ENCODE peak calls at places on chromosome 22, in five cellular contexts. One of them, this sample, is unnamed.

GRCh38 chr22:44686873-44687600 is 15.0 kb upstream of the PRR5 start:
- DNase-seq in AG09309: no peak
- DNase-seq in heart right ventricle: no peak
- DNase-seq in AG04449: no peak
- DNase-seq in heart left ventricle: no peak
- DNase-seq in this sample: no peak

GRCh38 chr22:42928969-42929837 is 72.1 kb upstream of the ARFGAP3 start:
- DNase-seq in AG09309: no peak
- DNase-seq in heart right ventricle: no peak
- DNase-seq in AG04449: no peak
- DNase-seq in heart left ventricle: no peak
- DNase-seq in this sample: peak

GRCh38 chr22:43346521-43346929 is 3.4 kb upstream of the SCUBE1 start:
- DNase-seq in AG09309: no peak
- DNase-seq in heart right ventricle: peak
- DNase-seq in AG04449: no peak
- DNase-seq in heart left ventricle: peak
- DNase-seq in this sample: no peak

GRCh38 chr22:43477966-43478365 is 66.2 kb downstream of the MPPED1 start:
- DNase-seq in AG09309: no peak
- DNase-seq in heart right ventricle: no peak
- DNase-seq in AG04449: no peak
- DNase-seq in heart left ventricle: no peak
- DNase-seq in this sample: no peak

GRCh38 chr22:39110631-39111561 is 13.9 kb downstream of the APOBEC3H start:
- DNase-seq in AG09309: no peak
- DNase-seq in heart right ventricle: no peak
- DNase-seq in AG04449: no peak
- DNase-seq in heart left ventricle: no peak
- DNase-seq in this sample: no peak

GRCh38 chr22:40525250-40525884 is 111.2 kb downstream of the MRTFA start:
- DNase-seq in AG09309: no peak
- DNase-seq in heart right ventricle: peak
- DNase-seq in AG04449: no peak
- DNase-seq in heart left ventricle: peak
- DNase-seq in this sample: no peak

GRCh38 chr22:39170825-39171622 is 18.5 kb upstream of the CBX7 start:
- DNase-seq in AG09309: no peak
- DNase-seq in heart right ventricle: peak
- DNase-seq in AG04449: no peak
- DNase-seq in heart left ventricle: peak
- DNase-seq in this sample: peak

GRCh38 chr22:39654527-39654926 is 84.0 kb downstream of the CACNA1I start:
- DNase-seq in AG09309: no peak
- DNase-seq in heart right ventricle: no peak
- DNase-seq in AG04449: no peak
- DNase-seq in heart left ventricle: no peak
- DNase-seq in this sample: no peak

GRCh38 chr22:42615092-42615859 is 593 bp upstream of the POLDIP3 start:
- DNase-seq in AG09309: peak
- DNase-seq in heart right ventricle: peak
- DNase-seq in AG04449: peak
- DNase-seq in heart left ventricle: peak
- DNase-seq in this sample: peak

GRCh38 chr22:32042924-32043323 is at the start of gene SLC5A1:
- DNase-seq in AG09309: no peak
- DNase-seq in heart right ventricle: no peak
- DNase-seq in AG04449: no peak
- DNase-seq in heart left ventricle: no peak
- DNase-seq in this sample: peak

GRCh38 chr22:26291940-26292666 is 122.8 kb downstream of the SEZ6L start:
- DNase-seq in AG09309: no peak
- DNase-seq in heart right ventricle: no peak
- DNase-seq in AG04449: no peak
- DNase-seq in heart left ventricle: no peak
- DNase-seq in this sample: no peak

DNA sequence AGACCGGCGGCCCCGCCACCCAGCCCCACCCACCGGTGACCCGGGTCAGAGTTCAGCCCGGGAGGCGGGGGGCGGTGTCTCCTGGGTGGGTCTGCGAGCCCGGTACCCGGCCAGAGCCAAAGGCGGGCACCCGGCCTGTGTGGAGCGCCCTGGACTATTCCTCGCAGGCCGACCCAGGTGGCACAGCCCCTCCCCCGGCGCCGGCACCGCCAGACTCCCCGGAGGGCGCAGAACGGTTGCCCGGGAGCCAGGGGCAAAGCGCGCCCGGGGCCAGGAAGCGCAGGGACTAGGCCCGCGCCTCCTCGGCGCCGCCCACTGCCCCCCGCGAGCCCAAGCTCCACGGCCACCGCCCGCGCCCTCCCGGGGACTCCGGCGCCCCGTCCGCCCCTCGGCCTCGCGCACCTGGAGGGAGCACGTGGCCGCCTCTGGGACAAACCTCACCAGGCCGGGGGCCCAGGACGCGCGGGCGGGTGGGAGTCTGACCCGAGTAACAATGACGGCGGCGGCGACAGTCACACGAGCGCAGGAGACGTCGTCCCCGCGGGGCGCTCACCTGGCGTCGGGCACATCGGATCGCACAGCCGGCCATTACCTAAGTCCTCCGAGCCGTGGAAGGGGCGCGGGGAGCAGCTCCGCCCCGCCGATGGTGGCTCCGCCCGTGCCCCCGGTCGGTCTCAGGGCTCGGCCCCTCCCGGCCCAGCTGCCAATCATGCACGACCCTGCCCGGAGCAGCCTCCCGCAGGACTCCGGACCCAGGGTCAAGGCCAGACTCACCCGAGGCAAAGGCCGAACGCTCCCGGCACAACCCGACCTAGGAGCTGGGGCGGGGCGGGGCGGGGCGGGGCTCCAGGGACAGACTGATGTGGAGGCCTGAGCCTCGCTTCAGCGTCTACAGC is 7.5 kb downstream of the PLXNB2 start:
- DNase-seq in AG09309: no peak
- DNase-seq in heart right ventricle: no peak
- DNase-seq in AG04449: no peak
- DNase-seq in heart left ventricle: no peak
- DNase-seq in this sample: no peak
- H3K4me3 ChIP-seq in AG09309: no peak
- H3K4me3 ChIP-seq in heart right ventricle: peak
- H3K4me3 ChIP-seq in AG04449: peak
- H3K4me3 ChIP-seq in heart left ventricle: peak
- H3K4me3 ChIP-seq in this sample: peak

GRCh38 chr22:19671316-19671715 is 43.0 kb upstream of the SEPTIN5 start:
- DNase-seq in AG09309: no peak
- DNase-seq in heart right ventricle: no peak
- DNase-seq in AG04449: no peak
- DNase-seq in heart left ventricle: no peak
- DNase-seq in this sample: no peak
- TF ChIP-seq CTCF in AG09309: no peak
- TF ChIP-seq CTCF in heart right ventricle: no peak
- TF ChIP-seq CTCF in AG04449: no peak
- TF ChIP-seq CTCF in heart left ventricle: no peak
- TF ChIP-seq CTCF in this sample: no peak

GRCh38 chr22:20242393-20243175 is 25.5 kb downstream of the RTN4R start:
- DNase-seq in AG09309: no peak
- DNase-seq in heart right ventricle: no peak
- DNase-seq in AG04449: no peak
- DNase-seq in heart left ventricle: no peak
- DNase-seq in this sample: no peak

GRCh38 chr22:20241579-20242392 is 26.3 kb downstream of the RTN4R start:
- DNase-seq in AG09309: no peak
- DNase-seq in heart right ventricle: no peak
- DNase-seq in AG04449: no peak
- DNase-seq in heart left ventricle: no peak
- DNase-seq in this sample: no peak

GRCh38 chr22:20244250-20244648 is 23.9 kb downstream of the RTN4R start:
- DNase-seq in AG09309: no peak
- DNase-seq in heart right ventricle: no peak
- DNase-seq in AG04449: no peak
- DNase-seq in heart left ventricle: no peak
- DNase-seq in this sample: no peak

GRCh38 chr22:20243545-20244249 is 24.4 kb downstream of the RTN4R start:
- DNase-seq in AG09309: peak
- DNase-seq in heart right ventricle: peak
- DNase-seq in AG04449: peak
- DNase-seq in heart left ventricle: peak
- DNase-seq in this sample: no peak

DNA sequence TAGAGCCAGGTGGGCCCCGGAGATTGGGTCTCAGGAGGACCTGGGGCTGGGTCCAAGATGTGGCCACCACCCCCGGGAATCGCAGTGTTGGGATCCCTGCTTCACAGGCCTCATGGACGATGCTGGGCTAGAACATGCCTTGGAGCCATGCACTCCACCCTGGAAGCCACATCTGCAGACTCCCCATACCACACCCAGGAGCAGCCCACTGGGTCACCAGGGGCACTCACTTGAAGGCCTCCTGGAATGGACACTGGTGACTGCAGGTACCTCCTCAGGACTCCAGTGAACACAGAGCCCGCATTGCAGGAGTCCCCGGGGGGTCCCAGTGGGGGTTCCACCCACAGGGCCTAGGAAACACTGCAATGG is 25.0 kb downstream of the RTN4R start:
- DNase-seq in AG09309: no peak
- DNase-seq in heart right ventricle: no peak
- DNase-seq in AG04449: no peak
- DNase-seq in heart left ventricle: no peak
- DNase-seq in this sample: no peak
- H3K4me3 ChIP-seq in AG09309: no peak
- H3K4me3 ChIP-seq in heart right ventricle: peak
- H3K4me3 ChIP-seq in AG04449: no peak
- H3K4me3 ChIP-seq in heart left ventricle: peak
- H3K4me3 ChIP-seq in this sample: peak

DNA sequence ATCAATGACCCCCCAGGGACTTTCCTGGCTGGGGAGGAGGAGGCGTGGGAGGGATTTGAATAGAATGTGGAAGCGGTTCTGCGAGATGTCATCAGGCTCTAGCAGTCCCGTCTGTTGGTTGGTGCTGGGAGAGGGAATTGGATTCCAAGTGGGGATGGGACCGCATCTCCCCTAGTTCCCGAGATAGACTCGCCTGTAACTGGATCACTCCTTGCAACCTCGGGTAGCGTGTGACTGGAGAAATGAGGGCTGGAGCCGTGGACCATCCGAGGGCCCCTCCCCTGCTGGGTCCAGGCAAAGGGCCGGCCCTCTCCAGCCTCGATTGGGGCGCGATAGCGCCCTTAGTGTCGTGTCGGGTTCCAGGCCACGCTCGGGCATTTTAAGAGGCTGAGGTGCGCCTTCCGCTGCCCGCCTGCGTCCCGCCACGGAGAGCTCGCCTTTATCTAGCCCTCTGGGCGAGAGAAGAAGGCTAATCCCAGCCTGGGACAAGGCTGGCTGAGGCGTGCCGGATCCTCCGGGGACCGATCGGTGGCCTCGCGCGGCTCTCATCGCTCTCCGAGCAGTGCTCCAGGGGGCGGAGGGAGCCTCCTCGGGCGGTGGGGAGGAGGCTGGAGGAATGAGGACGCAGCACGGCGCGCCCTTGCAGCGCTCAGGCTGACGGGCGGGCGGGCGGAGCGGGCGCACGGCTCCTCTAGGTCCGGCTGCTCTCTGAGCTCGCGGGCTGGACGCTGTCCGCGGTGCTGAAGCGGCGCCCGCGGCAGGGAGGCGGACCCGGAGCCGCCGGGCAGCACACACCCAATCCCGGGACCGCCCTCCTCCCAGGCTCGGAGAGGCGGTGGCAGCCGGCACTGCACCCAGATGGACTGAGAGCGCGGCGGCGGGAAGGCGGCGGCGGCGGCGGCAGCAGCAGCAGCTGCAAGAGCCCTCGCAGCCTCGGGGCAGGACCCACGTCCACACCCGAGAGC is 107.8 kb downstream of the OSBP2 start:
- DNase-seq in AG09309: peak
- DNase-seq in heart right ventricle: peak
- DNase-seq in AG04449: peak
- DNase-seq in heart left ventricle: peak
- DNase-seq in this sample: peak
- TF ChIP-seq CTCF in AG09309: no peak
- TF ChIP-seq CTCF in heart right ventricle: peak
- TF ChIP-seq CTCF in AG04449: peak
- TF ChIP-seq CTCF in heart left ventricle: peak
- TF ChIP-seq CTCF in this sample: peak

GRCh38 chr22:30436196-30436595 is 10.6 kb downstream of the MTFP1 start:
- DNase-seq in AG09309: no peak
- DNase-seq in heart right ventricle: no peak
- DNase-seq in AG04449: no peak
- DNase-seq in heart left ventricle: no peak
- DNase-seq in this sample: no peak
- H3K4me3 ChIP-seq in AG09309: no peak
- H3K4me3 ChIP-seq in heart right ventricle: no peak
- H3K4me3 ChIP-seq in AG04449: no peak
- H3K4me3 ChIP-seq in heart left ventricle: no peak
- H3K4me3 ChIP-seq in this sample: no peak

GRCh38 chr22:33302049-33302545 is 243.9 kb upstream of the SYN3 start:
- DNase-seq in AG09309: peak
- DNase-seq in heart right ventricle: peak
- DNase-seq in AG04449: no peak
- DNase-seq in heart left ventricle: peak
- DNase-seq in this sample: peak

GRCh38 chr22:33302549-33302948 is 244.4 kb upstream of the SYN3 start:
- DNase-seq in AG09309: no peak
- DNase-seq in heart right ventricle: no peak
- DNase-seq in AG04449: no peak
- DNase-seq in heart left ventricle: no peak
- DNase-seq in this sample: no peak

GRCh38 chr22:33300165-33300564 is 242.0 kb upstream of the SYN3 start:
- DNase-seq in AG09309: no peak
- DNase-seq in heart right ventricle: peak
- DNase-seq in AG04449: no peak
- DNase-seq in heart left ventricle: peak
- DNase-seq in this sample: no peak

GRCh38 chr22:33299245-33299956 is 241.2 kb upstream of the SYN3 start:
- DNase-seq in AG09309: no peak
- DNase-seq in heart right ventricle: no peak
- DNase-seq in AG04449: no peak
- DNase-seq in heart left ventricle: no peak
- DNase-seq in this sample: no peak

GRCh38 chr22:33296941-33297340 is 238.8 kb upstream of the SYN3 start:
- DNase-seq in AG09309: no peak
- DNase-seq in heart right ventricle: no peak
- DNase-seq in AG04449: no peak
- DNase-seq in heart left ventricle: no peak
- DNase-seq in this sample: no peak
- TF ChIP-seq CTCF in AG09309: no peak
- TF ChIP-seq CTCF in heart right ventricle: no peak
- TF ChIP-seq CTCF in AG04449: no peak
- TF ChIP-seq CTCF in heart left ventricle: no peak
- TF ChIP-seq CTCF in this sample: no peak

GRCh38 chr22:49507607-49508292 is 319.9 kb downstream of the BRD1 start:
- DNase-seq in AG09309: no peak
- DNase-seq in heart right ventricle: no peak
- DNase-seq in AG04449: no peak
- DNase-seq in heart left ventricle: no peak
- DNase-seq in this sample: peak
- H3K4me3 ChIP-seq in AG09309: no peak
- H3K4me3 ChIP-seq in heart right ventricle: no peak
- H3K4me3 ChIP-seq in AG04449: no peak
- H3K4me3 ChIP-seq in heart left ventricle: no peak
- H3K4me3 ChIP-seq in this sample: no peak

This sample was measured in suprapubic skin.